ENCODE peak calls at places on chromosomes 2 and 18, in five cellular contexts. P is PC-9, Q is upper lobe of right lung, G is GM13976, S is psoas muscle. E is an unnamed sample.

GRCh38 chr2:159879061-159879604 is 81.1 kb upstream of the CD302 start:
- DNase-seq in P (no peak), Q (no peak), G (peak), S (no peak), E (no peak)

GRCh38 chr2:219286436-219287115 is 7.4 kb downstream of the DNAJB2 start:
- DNase-seq in G (peak), Q (peak), S (no peak), P (peak), E (no peak)

GRCh38 chr18:40414155-40414754 is 1540.8 kb upstream of the PIK3C3 start:
- DNase-seq in P (no peak), Q (no peak), G (no peak), S (no peak), E (no peak)

GRCh38 chr2:158966321-158966720 is 2.1 kb upstream of the TANC1 start:
- DNase-seq in G (no peak), P (no peak), Q (no peak), S (no peak), E (no peak)

GRCh38 chr2:130355181-130355577 is 677 bp upstream of the PTPN18 start:
- DNase-seq in P (no peak), Q (no peak), S (no peak), G (no peak), E (no peak)

GRCh38 chr18:68472701-68473295 is 242.1 kb downstream of the TMX3 start:
- DNase-seq in S (no peak), P (no peak), G (no peak), Q (no peak), E (no peak)

GRCh38 chr18:35582899-35583558 is 1.5 kb downstream of the GALNT1 start:
- DNase-seq in Q (no peak), G (no peak), P (peak), S (no peak), E (no peak)

GRCh38 chr2:229679393-229680125 is 34.8 kb downstream of the DNER start:
- DNase-seq in G (no peak), S (no peak), P (no peak), Q (no peak), E (no peak)

GRCh38 chr2:4901092-4901735 is 791.0 kb upstream of the SOX11 start:
- DNase-seq in P (no peak), S (no peak), Q (no peak), G (no peak), E (no peak)

GRCh38 chr2:70371753-70372152 is 69.9 kb upstream of the FAM136A start:
- DNase-seq in S (no peak), P (no peak), Q (no peak), G (no peak), E (no peak)

GRCh38 chr18:36372902-36373301 is 75.4 kb downstream of the FHOD3 start:
- DNase-seq in P (peak), S (no peak), Q (no peak), G (no peak), E (no peak)

GRCh38 chr18:25306671-25307070 is 45.3 kb downstream of the ZNF521 start:
- DNase-seq in Q (no peak), G (no peak), S (no peak), P (no peak), E (no peak)

GRCh38 chr18:5339202-5339834 is 43.8 kb upstream of the ZBTB14 start:
- DNase-seq in G (no peak), Q (no peak), P (no peak), S (no peak), E (no peak)

GRCh38 chr2:184351126-184351525 is 247.2 kb upstream of the ZNF804A start:
- DNase-seq in G (no peak), S (no peak), Q (no peak), P (no peak), E (no peak)

GRCh38 chr2:193141-193552 is 70.7 kb downstream of the SH3YL1 start:
- DNase-seq in S (no peak), G (no peak), Q (no peak), P (no peak), E (no peak)

GRCh38 chr2:180959787-180960186 is 20.6 kb upstream of the UBE2E3 start:
- DNase-seq in S (no peak), P (no peak), G (no peak), Q (no peak), E (no peak)

GRCh38 chr18:48949051-48949605 is 1.6 kb downstream of the SMAD7 start:
- DNase-seq in G (peak), S (peak), P (no peak), Q (peak), E (no peak)

GRCh38 chr2:12710301-12710700 is 6.4 kb upstream of the TRIB2 start:
- DNase-seq in P (no peak), Q (no peak), S (no peak), G (no peak), E (no peak)

GRCh38 chr2:152155209-152155608 is 20.4 kb downstream of the STAM2 start:
- DNase-seq in G (no peak), Q (no peak), P (no peak), S (no peak), E (no peak)
- TF ChIP-seq CTCF in G (no peak), Q (no peak), P (no peak), S (no peak), E (no peak)

GRCh38 chr18:78402440-78402839 is 577.2 kb upstream of the SALL3 start:
- DNase-seq in Q (no peak), G (no peak), S (no peak), P (no peak), E (no peak)
- TF ChIP-seq CTCF in Q (no peak), G (no peak), S (no peak), P (no peak), E (no peak)

GRCh38 chr2:203238711-203239526 is at the start of gene CYP20A1:
- DNase-seq in S (peak), P (peak), Q (peak), G (peak), E (peak)
- TF ChIP-seq CTCF in S (peak), P (no peak), Q (peak), G (peak), E (no peak)

GRCh38 chr18:45837283-45838070 is 12.0 kb downstream of the SIGLEC15 start:
- DNase-seq in S (peak), G (peak), Q (peak), P (peak), E (peak)
- TF ChIP-seq CTCF in S (no peak), G (peak), Q (peak), P (no peak), E (no peak)

GRCh38 chr2:199975297-199975895 is 20.0 kb downstream of the MAIP1 start:
- DNase-seq in S (no peak), Q (no peak), P (no peak), G (no peak), E (no peak)

GRCh38 chr2:199973703-199974102 is 18.3 kb downstream of the MAIP1 start:
- DNase-seq in G (no peak), P (no peak), Q (no peak), S (no peak), E (no peak)

GRCh38 chr2:199979841-199980628 is 24.7 kb downstream of the MAIP1 start:
- DNase-seq in Q (peak), P (peak), G (peak), S (peak), E (peak)

GRCh38 chr2:199979398-199979797 is 24.0 kb downstream of the MAIP1 start:
- DNase-seq in G (no peak), Q (no peak), S (no peak), P (no peak), E (no peak)

GRCh38 chr2:199977984-199978415 is 22.6 kb downstream of the MAIP1 start:
- DNase-seq in P (peak), Q (no peak), G (no peak), S (no peak), E (no peak)
- TF ChIP-seq CTCF in P (no peak), Q (no peak), G (no peak), S (no peak), E (no peak)

GRCh38 chr2:182586426-182586825 is 129.6 kb upstream of the DNAJC10 start:
- DNase-seq in P (no peak), G (no peak), S (no peak), Q (no peak), E (no peak)
- TF ChIP-seq CTCF in P (no peak), G (no peak), S (no peak), Q (no peak), E (no peak)

GRCh38 chr2:23988371-23988770 is 21.5 kb upstream of the MFSD2B start:
- DNase-seq in G (peak), Q (no peak), S (no peak), P (no peak), E (no peak)
- TF ChIP-seq CTCF in G (peak), Q (peak), S (peak), P (peak), E (no peak)